ENCODE peak calls at places on chromosomes 1 and 21, in seven cellular contexts. M, H, T, A, B, G and P are unnamed samples.

GRCh38 chr1:26694185-26694572 is 1.6 kb upstream of the ARID1A start:
- DNase-seq in M (no peak), H (no peak), T (no peak), A (no peak), B (no peak), G (peak; percentile 32), P (no peak)

GRCh38 chr1:47332779-47333577 is 612 bp upstream of the CMPK1 start:
- DNase-seq in M (no peak), H (no peak), T (no peak), A (no peak), B (no peak), G (no peak), P (no peak)

GRCh38 chr1:10489291-10490055 is 14.7 kb downstream of the PEX14 start:
- DNase-seq in M (no peak), H (no peak), T (no peak), A (no peak), B (no peak), G (no peak), P (no peak)

GRCh38 chr1:162882248-162882666 is 21.3 kb upstream of the CCDC190 start:
- DNase-seq in M (no peak), H (no peak), T (no peak), A (no peak), B (no peak), G (no peak), P (no peak)

GRCh38 chr21:16532841-16533240 is 803.1 kb downstream of the USP25 start:
- DNase-seq in M (no peak), H (no peak), T (no peak), A (no peak), B (no peak), G (no peak), P (no peak)

GRCh38 chr21:41326414-41327080 is 9.9 kb downstream of the FAM3B start:
- DNase-seq in M (no peak), H (no peak), T (no peak), A (no peak), B (no peak), G (no peak), P (no peak)

GRCh38 chr1:192491804-192492554 is 83.6 kb upstream of the RGS1 start:
- DNase-seq in M (no peak), H (no peak), T (no peak), A (no peak), B (no peak), G (no peak), P (no peak)

GRCh38 chr1:204338359-204338758 is 21.4 kb downstream of the PLEKHA6 start:
- DNase-seq in M (no peak), H (peak; percentile 29), T (no peak), A (no peak), B (no peak), G (no peak), P (no peak)

GRCh38 chr1:215731699-215732098 is 164.6 kb downstream of the KCTD3 start:
- DNase-seq in M (no peak), H (no peak), T (no peak), A (no peak), B (no peak), G (no peak), P (no peak)

DNA sequence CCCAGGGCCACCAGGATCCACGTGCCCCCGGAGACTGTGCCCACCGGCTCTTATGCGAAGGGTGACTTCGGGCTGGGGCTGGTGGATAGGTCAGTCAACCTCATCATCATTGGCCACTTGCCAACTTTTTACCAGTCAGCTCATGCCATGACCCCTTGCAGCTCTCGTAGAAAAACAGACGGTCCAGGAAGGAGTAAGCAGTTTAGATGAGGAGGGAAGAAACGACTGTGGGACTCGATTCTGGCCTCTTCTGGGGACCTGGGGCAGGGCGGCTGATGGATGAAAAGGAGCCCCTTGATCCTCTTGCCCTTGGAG is 41.0 kb downstream of the UBASH3A start:
- DNase-seq in M (no peak), H (no peak), T (no peak), A (no peak), B (no peak), G (no peak), P (no peak)
- H3K36me3 ChIP-seq in M (no peaks in the 10 kb centered on the region), H (no peaks in the 10 kb centered on the region), T (no peaks in the 10 kb centered on the region), A (peaks cover 36% of the 10 kb centered on the region), B (peaks cover 40% of the 10 kb centered on the region), G (no peaks in the 10 kb centered on the region), P (no peaks in the 10 kb centered on the region)

GRCh38 chr1:103541431-103541830 is 15.9 kb downstream of the RNPC3 start:
- DNase-seq in M (no peak), H (no peak), T (no peak), A (no peak), B (no peak), G (no peak), P (no peak)
- H3K36me3 ChIP-seq in M (no peaks in the 10 kb centered on the region), H (peaks cover 80% of the 10 kb centered on the region), T (peaks cover 81% of the 10 kb centered on the region), A (peaks cover 63% of the 10 kb centered on the region), B (peaks cover 64% of the 10 kb centered on the region), G (peaks cover 56% of the 10 kb centered on the region), P (peaks cover 94% of the 10 kb centered on the region)

GRCh38 chr1:88956003-88956402 is 36.4 kb downstream of the KYAT3 start:
- DNase-seq in M (no peak), H (no peak), T (no peak), A (no peak), B (no peak), G (no peak), P (no peak)
- H3K36me3 ChIP-seq in M (no peaks in the 10 kb centered on the region), H (peaks cover 31% of the 10 kb centered on the region), T (peaks cover 81% of the 10 kb centered on the region), A (peaks cover 15% of the 10 kb centered on the region), B (peaks cover 16% of the 10 kb centered on the region), G (peaks cover 29% of the 10 kb centered on the region), P (peaks cover 20% of the 10 kb centered on the region)

GRCh38 chr1:228392111-228392936 is 14.3 kb downstream of the TRIM11 start:
- DNase-seq in M (no peak), H (no peak), T (no peak), A (no peak), B (no peak), G (no peak), P (no peak)
- H3K36me3 ChIP-seq in M (no peaks in the 10 kb centered on the region), H (peaks cover 11% of the 10 kb centered on the region), T (peaks cover 56% of the 10 kb centered on the region), A (peaks cover 18% of the 10 kb centered on the region), B (peaks cover 11% of the 10 kb centered on the region), G (peaks cover 28% of the 10 kb centered on the region), P (peaks cover 48% of the 10 kb centered on the region)

DNA sequence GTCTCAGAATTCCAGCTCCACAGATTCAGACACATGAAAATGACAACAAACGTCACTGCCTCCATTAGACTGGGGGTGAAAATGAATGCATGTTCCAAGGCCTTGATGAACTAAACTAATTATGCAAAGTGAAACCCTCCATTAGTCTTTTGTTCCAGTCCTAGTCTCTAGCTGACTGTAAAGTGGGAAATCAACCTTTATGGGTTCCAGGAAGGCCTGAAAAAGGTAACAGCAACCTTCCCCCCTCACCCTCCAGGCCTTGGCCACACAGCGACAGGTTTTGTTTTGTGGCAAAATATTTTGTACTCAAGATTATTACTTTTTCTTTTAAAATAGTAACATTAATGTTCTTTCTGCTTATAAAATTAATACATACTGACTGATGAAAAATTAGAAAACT is 60.7 kb downstream of the CD2 start:
- DNase-seq in M (no peak), H (no peak), T (no peak), A (no peak), B (no peak), G (no peak), P (no peak)
- H3K36me3 ChIP-seq in M (no peaks in the 10 kb centered on the region), H (no peaks in the 10 kb centered on the region), T (no peaks in the 10 kb centered on the region), A (no peaks in the 10 kb centered on the region), B (no peaks in the 10 kb centered on the region), G (no peaks in the 10 kb centered on the region), P (no peaks in the 10 kb centered on the region)

DNA sequence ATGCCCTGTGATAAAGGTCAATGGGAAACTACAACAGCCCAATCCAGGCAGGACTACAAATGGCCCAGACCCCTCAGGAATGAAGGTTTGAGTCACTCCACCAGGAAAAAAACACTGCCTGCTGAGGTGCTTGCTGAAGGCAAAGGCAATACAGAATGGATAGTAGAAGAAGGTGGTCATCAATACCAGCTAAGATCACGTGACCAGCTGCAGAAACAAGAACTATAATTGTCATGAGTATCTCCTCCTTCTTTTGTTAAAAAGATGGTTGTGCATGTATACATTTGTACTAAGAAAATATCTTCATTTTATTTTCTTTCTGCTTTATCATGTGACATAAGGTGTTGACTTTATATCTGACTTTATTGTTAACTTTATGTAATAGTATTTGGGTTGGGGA is 23.4 kb upstream of the ZNF644 start:
- DNase-seq in M (no peak), H (no peak), T (no peak), A (no peak), B (no peak), G (no peak), P (no peak)
- H3K36me3 ChIP-seq in M (no peaks in the 10 kb centered on the region), H (no peaks in the 10 kb centered on the region), T (no peaks in the 10 kb centered on the region), A (no peaks in the 10 kb centered on the region), B (no peaks in the 10 kb centered on the region), G (no peaks in the 10 kb centered on the region), P (no peaks in the 10 kb centered on the region)

DNA sequence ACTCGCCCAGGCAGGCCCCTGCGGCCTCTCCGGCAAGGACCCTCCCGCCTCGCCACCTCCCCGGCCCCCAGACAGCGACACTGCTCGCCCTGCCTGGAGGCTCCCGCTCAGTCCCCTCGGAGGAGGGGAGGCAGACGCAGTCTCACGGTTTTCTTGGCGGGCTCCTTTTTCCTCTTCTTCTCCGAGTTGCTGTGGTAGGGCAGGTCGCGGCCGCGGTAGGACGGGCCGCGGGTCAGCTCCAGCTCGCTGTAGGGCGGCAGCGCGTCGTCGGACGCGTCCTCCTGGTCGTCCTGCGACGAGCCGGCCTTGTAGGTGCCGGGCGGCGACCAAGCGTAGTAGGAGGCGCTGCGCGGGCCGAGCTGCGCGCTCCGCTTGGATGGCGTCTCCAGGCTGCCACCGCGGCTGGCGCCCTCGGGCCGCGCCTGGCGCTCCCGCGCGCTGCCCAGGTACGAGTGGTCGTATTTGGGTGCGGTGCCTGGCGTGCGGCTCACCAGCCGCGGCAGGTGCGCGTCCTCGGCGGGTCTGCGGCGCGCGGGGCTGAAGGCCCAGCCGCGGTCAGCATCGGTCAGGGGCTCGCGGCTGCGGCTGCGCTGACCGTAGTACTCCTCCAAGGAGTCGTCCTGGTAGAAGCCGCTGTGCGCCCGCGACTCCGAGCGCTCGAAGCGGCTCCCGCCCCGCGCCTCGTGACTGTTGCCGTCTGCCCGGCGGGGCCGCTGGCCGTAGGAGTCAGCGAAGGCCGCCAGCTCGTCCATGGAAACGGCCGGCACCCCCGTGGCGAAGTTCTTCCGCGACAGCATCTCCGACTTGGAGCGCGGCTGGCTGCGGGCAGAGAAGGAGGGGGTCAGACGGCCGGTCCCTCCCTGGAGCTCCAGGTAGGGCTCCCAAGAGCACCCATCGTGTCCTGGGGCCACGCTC is 44.8 kb upstream of the TADA1 start:
- DNase-seq in M (no peak), H (no peak), T (no peak), A (no peak), B (no peak), G (no peak), P (no peak)
- H3K36me3 ChIP-seq in M (no peaks in the 10 kb centered on the region), H (no peaks in the 10 kb centered on the region), T (peaks cover 2% of the 10 kb centered on the region), A (no peaks in the 10 kb centered on the region), B (no peaks in the 10 kb centered on the region), G (no peaks in the 10 kb centered on the region), P (no peaks in the 10 kb centered on the region)

GRCh38 chr1:154963643-154964042 is 2.1 kb upstream of the PYGO2 start:
- DNase-seq in M (no peak), H (no peak), T (no peak), A (no peak), B (no peak), G (no peak), P (no peak)

GRCh38 chr1:154964359-154964758 is 2.8 kb upstream of the PYGO2 start:
- DNase-seq in M (no peak), H (no peak), T (no peak), A (no peak), B (no peak), G (no peak), P (no peak)

GRCh38 chr1:154967331-154967950 is 3.1 kb downstream of the SHC1 start:
- DNase-seq in M (no peak), H (no peak), T (no peak), A (no peak), B (no peak), G (no peak), P (no peak)

GRCh38 chr1:154968731-154969130 is 1.8 kb downstream of the SHC1 start:
- DNase-seq in M (no peak), H (no peak), T (no peak), A (no peak), B (no peak), G (no peak), P (no peak)

GRCh38 chr1:154966111-154966510 is 4.4 kb downstream of the SHC1 start:
- DNase-seq in M (no peak), H (no peak), T (no peak), A (no peak), B (no peak), G (no peak), P (no peak)
- H3K36me3 ChIP-seq in M (no peaks in the 10 kb centered on the region), H (peaks cover 33% of the 10 kb centered on the region), T (peaks cover 66% of the 10 kb centered on the region), A (peaks cover 51% of the 10 kb centered on the region), B (peaks cover 40% of the 10 kb centered on the region), G (peaks cover 50% of the 10 kb centered on the region), P (peaks cover 67% of the 10 kb centered on the region)